ENCODE peak calls at places on chromosome 10, in four cellular contexts. I, V, M and B are unnamed samples.

GRCh38 chr10:96505150-96506136 is 8.3 kb downstream of the TLL2 start:
- DNase-seq in M (no peak), V (no peak), I (no peak), B (no peak)

GRCh38 chr10:95334793-95335120 is 44.0 kb upstream of the PDLIM1 start:
- DNase-seq in I (no peak), M (no peak), V (no peak), B (no peak)

GRCh38 chr10:86945361-86946214 is 11.8 kb downstream of the MMRN2 start:
- DNase-seq in V (no peak), M (peak), I (no peak), B (no peak)

GRCh38 chr10:75029420-75029819 is 82.0 kb upstream of the SAMD8 start:
- DNase-seq in M (no peak), I (no peak), V (no peak), B (no peak)

GRCh38 chr10:61140765-61141392 is 196.9 kb upstream of the RHOBTB1 start:
- DNase-seq in I (peak), V (peak), M (peak), B (no peak)

GRCh38 chr10:132883391-132883881 is 58.9 kb downstream of the CFAP46 start:
- DNase-seq in V (no peak), M (no peak), I (no peak), B (no peak)

GRCh38 chr10:113087082-113088029 is 137.3 kb downstream of the TCF7L2 start:
- DNase-seq in M (peak), V (peak), I (no peak), B (peak)

GRCh38 chr10:132749428-132749780 is 36.5 kb downstream of the NKX6-2 start:
- DNase-seq in M (no peak), V (no peak), I (no peak), B (no peak)

GRCh38 chr10:112988839-112989406 is 38.9 kb downstream of the TCF7L2 start:
- DNase-seq in M (no peak), I (no peak), V (peak), B (no peak)

DNA sequence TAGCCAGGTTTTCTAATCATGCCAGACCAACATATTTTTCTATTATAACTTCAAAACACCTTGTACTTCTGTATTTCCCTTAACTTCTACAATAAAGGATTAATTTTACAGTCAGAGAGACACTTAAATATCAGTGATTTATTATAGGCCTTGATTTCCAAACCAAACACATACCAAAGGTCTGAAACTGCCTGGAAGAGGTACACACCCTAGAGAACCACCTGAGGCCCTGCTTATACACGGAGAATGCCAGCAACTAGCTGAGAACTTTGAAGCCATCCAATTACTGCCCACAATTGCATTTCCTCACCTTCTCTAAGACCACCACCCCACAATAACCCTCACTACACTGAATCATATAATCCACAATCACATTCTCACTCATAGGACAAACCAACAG is 4.9 kb downstream of the CCDC6 start:
- DNase-seq in I (no peak), V (no peak), M (no peak), B (no peak)
- TF ChIP-seq CTCF in I (no peak), V (no peak), M (no peak), B (no peak)

DNA sequence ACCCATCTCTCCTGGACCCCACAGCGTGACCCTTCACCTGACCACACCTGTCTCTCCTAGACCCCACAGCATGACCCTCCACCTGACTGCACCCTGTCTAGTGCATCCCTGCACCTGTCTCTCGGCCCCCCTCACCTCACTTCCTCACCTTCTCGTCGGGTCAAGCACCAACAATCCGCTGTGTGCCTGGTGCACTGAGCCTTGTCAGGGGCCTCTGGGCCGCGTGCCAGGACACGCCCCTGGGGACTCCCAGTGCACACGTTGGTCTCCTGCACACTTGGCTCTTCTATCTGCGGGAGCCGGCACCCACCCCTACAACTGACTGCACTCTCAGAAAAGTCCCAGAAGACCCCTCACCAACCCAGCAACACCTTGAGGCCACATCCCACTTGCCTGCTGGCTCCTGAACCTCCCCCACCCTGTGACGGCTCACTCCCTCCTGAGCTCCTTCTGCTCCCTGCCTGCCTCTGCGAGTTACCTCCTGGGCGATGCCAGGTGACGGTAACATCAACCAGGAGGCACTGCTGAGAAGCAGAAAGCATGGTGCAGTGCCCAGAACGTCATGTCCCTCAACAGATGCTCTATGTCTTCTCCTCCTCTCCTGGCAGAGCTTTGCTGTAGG is 147.6 kb downstream of the DIP2C start:
- DNase-seq in V (no peak), I (no peak), M (no peak), B (no peak)
- TF ChIP-seq CTCF in V (no peak), I (no peak), M (no peak), B (no peak)

GRCh38 chr10:43362191-43362839 is 9.1 kb upstream of the FXYD4 start:
- DNase-seq in V (peak), M (peak), I (peak), B (peak)
- TF ChIP-seq CTCF in V (peak), M (peak), I (peak), B (peak)

GRCh38 chr10:70775679-70776454 is 9.3 kb downstream of the TBATA start:
- DNase-seq in V (no peak), I (no peak), M (no peak), B (no peak)
- TF ChIP-seq CTCF in V (no peak), I (no peak), M (no peak), B (no peak)

GRCh38 chr10:33734393-33735110 is 400.1 kb upstream of the NRP1 start:
- DNase-seq in V (no peak), M (no peak), I (peak), B (no peak)

GRCh38 chr10:33735463-33735862 is 401.0 kb upstream of the NRP1 start:
- DNase-seq in I (peak), V (peak), M (no peak), B (no peak)

GRCh38 chr10:33732176-33733025 is 397.9 kb upstream of the NRP1 start:
- DNase-seq in M (no peak), V (peak), I (no peak), B (no peak)

GRCh38 chr10:33731322-33731721 is 396.9 kb upstream of the NRP1 start:
- DNase-seq in I (no peak), M (no peak), V (no peak), B (no peak)

GRCh38 chr10:33733058-33733457 is 398.6 kb upstream of the NRP1 start:
- DNase-seq in I (no peak), V (no peak), M (no peak), B (no peak)
- TF ChIP-seq CTCF in I (no peak), V (no peak), M (no peak), B (no peak)

GRCh38 chr10:1109795-1110673 is 53.8 kb downstream of the WDR37 start:
- DNase-seq in I (peak), M (peak), V (peak), B (peak)

GRCh38 chr10:1110674-1111119 is 54.5 kb downstream of the WDR37 start:
- DNase-seq in M (no peak), V (no peak), I (no peak), B (no peak)

GRCh38 chr10:1104971-1105370 is 48.8 kb downstream of the WDR37 start:
- DNase-seq in V (no peak), M (no peak), I (no peak), B (no peak)

GRCh38 chr10:1107004-1107403 is 50.8 kb downstream of the WDR37 start:
- DNase-seq in M (no peak), V (no peak), I (no peak), B (no peak)

GRCh38 chr10:1107679-1108078 is 51.5 kb downstream of the WDR37 start:
- DNase-seq in M (no peak), V (no peak), I (no peak), B (no peak)
- TF ChIP-seq CTCF in M (no peak), V (no peak), I (no peak), B (no peak)

GRCh38 chr10:108204528-108205313 is 1040.2 kb upstream of the SORCS1 start:
- DNase-seq in I (peak), M (no peak), V (peak), B (peak)
- TF ChIP-seq CTCF in I (peak), M (no peak), V (peak), B (no peak)